ENCODE peak calls at places on chromosomes 2 and 18, in eight cellular contexts. One of them, this sample, is unnamed.

GRCh38 chr2:37782721-37783438 is 111.4 kb upstream of the CDC42EP3 start:
- DNase-seq in kidney tubule cell: no peak
- DNase-seq in effector CD8-positive, alpha-beta T cell: no peak
- DNase-seq in colonic mucosa: no peak
- DNase-seq in Caki2: no peak
- DNase-seq in naive thymus-derived CD8-positive, alpha-beta T cell: no peak
- DNase-seq in NCI-H2171: no peak
- DNase-seq in LoVo: no peak
- DNase-seq in this sample: no peak

GRCh38 chr18:9209230-9209629 is 72.6 kb downstream of the ANKRD12 start:
- DNase-seq in naive thymus-derived CD8-positive, alpha-beta T cell: no peak
- DNase-seq in kidney tubule cell: no peak
- DNase-seq in LoVo: no peak
- DNase-seq in NCI-H2171: no peak
- DNase-seq in effector CD8-positive, alpha-beta T cell: no peak
- DNase-seq in Caki2: no peak
- DNase-seq in colonic mucosa: no peak
- DNase-seq in this sample: no peak

GRCh38 chr18:45802814-45803492 is 22.5 kb upstream of the SIGLEC15 start:
- DNase-seq in LoVo: peak; percentile 77
- DNase-seq in effector CD8-positive, alpha-beta T cell: no peak
- DNase-seq in NCI-H2171: no peak
- DNase-seq in kidney tubule cell: peak; percentile 96
- DNase-seq in naive thymus-derived CD8-positive, alpha-beta T cell: no peak
- DNase-seq in colonic mucosa: no peak
- DNase-seq in Caki2: peak; percentile 76
- DNase-seq in this sample: peak; percentile 85

GRCh38 chr2:153532160-153532559 is 53.6 kb upstream of the RPRM start:
- DNase-seq in NCI-H2171: no peak
- DNase-seq in Caki2: no peak
- DNase-seq in effector CD8-positive, alpha-beta T cell: no peak
- DNase-seq in colonic mucosa: no peak
- DNase-seq in kidney tubule cell: no peak
- DNase-seq in LoVo: no peak
- DNase-seq in naive thymus-derived CD8-positive, alpha-beta T cell: no peak
- DNase-seq in this sample: no peak

GRCh38 chr2:46118656-46119338 is 178.4 kb upstream of the EPAS1 start:
- DNase-seq in naive thymus-derived CD8-positive, alpha-beta T cell: no peak
- DNase-seq in effector CD8-positive, alpha-beta T cell: no peak
- DNase-seq in kidney tubule cell: no peak
- DNase-seq in colonic mucosa: no peak
- DNase-seq in Caki2: no peak
- DNase-seq in LoVo: no peak
- DNase-seq in NCI-H2171: no peak
- DNase-seq in this sample: no peak

GRCh38 chr2:26011990-26012856 is 21.7 kb upstream of the RAB10 start:
- DNase-seq in NCI-H2171: no peak
- DNase-seq in colonic mucosa: peak; percentile 77
- DNase-seq in LoVo: peak; percentile 90
- DNase-seq in kidney tubule cell: peak; percentile 85
- DNase-seq in Caki2: peak; percentile 96
- DNase-seq in effector CD8-positive, alpha-beta T cell: no peak
- DNase-seq in naive thymus-derived CD8-positive, alpha-beta T cell: no peak
- DNase-seq in this sample: peak; percentile 48

GRCh38 chr18:10838594-10838993 is 310.8 kb downstream of the PIEZO2 start:
- DNase-seq in naive thymus-derived CD8-positive, alpha-beta T cell: no peak
- DNase-seq in colonic mucosa: no peak
- DNase-seq in LoVo: no peak
- DNase-seq in NCI-H2171: no peak
- DNase-seq in Caki2: no peak
- DNase-seq in effector CD8-positive, alpha-beta T cell: no peak
- DNase-seq in kidney tubule cell: no peak
- DNase-seq in this sample: no peak

GRCh38 chr2:62369549-62370164 is 136.3 kb downstream of the TMEM17 start:
- DNase-seq in LoVo: peak; percentile 38
- DNase-seq in Caki2: peak; percentile 35
- DNase-seq in effector CD8-positive, alpha-beta T cell: no peak
- DNase-seq in NCI-H2171: no peak
- DNase-seq in colonic mucosa: peak; percentile 28
- DNase-seq in kidney tubule cell: peak; percentile 65
- DNase-seq in naive thymus-derived CD8-positive, alpha-beta T cell: no peak
- DNase-seq in this sample: no peak

GRCh38 chr2:155852156-155852555 is 480.4 kb downstream of the NR4A2 start:
- DNase-seq in Caki2: no peak
- DNase-seq in naive thymus-derived CD8-positive, alpha-beta T cell: no peak
- DNase-seq in kidney tubule cell: no peak
- DNase-seq in effector CD8-positive, alpha-beta T cell: no peak
- DNase-seq in colonic mucosa: no peak
- DNase-seq in LoVo: no peak
- DNase-seq in NCI-H2171: no peak
- DNase-seq in this sample: no peak

GRCh38 chr2:235533203-235533602 is 39.4 kb downstream of the AGAP1 start:
- DNase-seq in kidney tubule cell: no peak
- DNase-seq in Caki2: no peak
- DNase-seq in colonic mucosa: no peak
- DNase-seq in effector CD8-positive, alpha-beta T cell: no peak
- DNase-seq in LoVo: no peak
- DNase-seq in naive thymus-derived CD8-positive, alpha-beta T cell: no peak
- DNase-seq in NCI-H2171: no peak
- DNase-seq in this sample: no peak

GRCh38 chr2:3633089-3633981 is 24.7 kb upstream of the ALLC start:
- DNase-seq in NCI-H2171: peak; percentile 91
- DNase-seq in Caki2: no peak
- DNase-seq in kidney tubule cell: no peak
- DNase-seq in colonic mucosa: no peak
- DNase-seq in effector CD8-positive, alpha-beta T cell: no peak
- DNase-seq in LoVo: no peak
- DNase-seq in naive thymus-derived CD8-positive, alpha-beta T cell: no peak
- DNase-seq in this sample: no peak

GRCh38 chr2:241430178-241430577 is 74.1 kb downstream of the FARP2 start:
- DNase-seq in NCI-H2171: no peak
- DNase-seq in effector CD8-positive, alpha-beta T cell: no peak
- DNase-seq in kidney tubule cell: no peak
- DNase-seq in LoVo: no peak
- DNase-seq in naive thymus-derived CD8-positive, alpha-beta T cell: no peak
- DNase-seq in colonic mucosa: no peak
- DNase-seq in Caki2: no peak
- DNase-seq in this sample: no peak